ENCODE peak calls at places on chromosomes 16 and 17, in nine cellular contexts. V, M, K, G, P, F, Q, W and H are unnamed samples.

GRCh38 chr16:2713985-2714774 is 5.8 kb downstream of the PRSS27 start:
- DNase-seq in V (no peak), M (peak; percentile 14), K (no peak), G (no peak), P (no peak), F (no peak), Q (no peak), W (no peak), H (no peak)

GRCh38 chr16:86044881-86045600 is 146.1 kb downstream of the IRF8 start:
- DNase-seq in V (no peak), M (no peak), K (peak; percentile 24), G (no peak), P (no peak), F (no peak), Q (no peak), W (no peak), H (peak; percentile 67)

GRCh38 chr17:82090549-82091263 is 7.3 kb downstream of the FASN start:
- DNase-seq in V (no peak), M (no peak), K (no peak), G (no peak), P (no peak), F (no peak), Q (no peak), W (no peak), H (no peak)

GRCh38 chr17:31385428-31386285 is 5.8 kb upstream of the RAB11FIP4 start:
- DNase-seq in V (no peak), M (no peak), K (no peak), G (no peak), P (no peak), F (no peak), Q (no peak), W (peak; percentile 65), H (no peak)

GRCh38 chr17:74833501-74834361 is 26.0 kb downstream of the GRIN2C start:
- DNase-seq in V (no peak), M (peak; percentile 36), K (peak; percentile 23), G (peak; percentile 26), P (no peak), F (no peak), Q (no peak), W (peak; percentile 35), H (no peak)

GRCh38 chr17:40190197-40191021 is 13.1 kb downstream of the RAPGEFL1 start:
- DNase-seq in V (no peak), M (no peak), K (no peak), G (no peak), P (no peak), F (no peak), Q (peak; percentile 87), W (no peak), H (no peak)

GRCh38 chr16:67156146-67156844 is 3.4 kb downstream of the TRADD start:
- DNase-seq in V (no peak), M (no peak), K (no peak), G (no peak), P (no peak), F (no peak), Q (no peak), W (no peak), H (no peak)

GRCh38 chr16:72856797-72857196 is 191.1 kb downstream of the ZFHX3 start:
- DNase-seq in V (no peak), M (no peak), K (no peak), G (no peak), P (no peak), F (no peak), Q (peak; percentile 43), W (no peak), H (no peak)

GRCh38 chr17:4988168-4988567 is 693 bp upstream of the CAMTA2 start:
- DNase-seq in V (no peak), M (no peak), K (no peak), G (no peak), P (no peak), F (no peak), Q (no peak), W (no peak), H (no peak)

GRCh38 chr17:16927641-16928321 is 44.1 kb downstream of the TNFRSF13B start:
- DNase-seq in V (peak; percentile 47), M (no peak), K (no peak), G (no peak), P (no peak), F (no peak), Q (no peak), W (no peak), H (no peak)

GRCh38 chr17:8226536-8227237 is 16.3 kb upstream of the AURKB start:
- DNase-seq in V (peak; percentile 77), M (peak; percentile 36), K (peak; percentile 81), G (peak; percentile 80), P (peak; percentile 81), F (peak; percentile 91), Q (peak; percentile 79), W (peak; percentile 88), H (peak; percentile 32)

GRCh38 chr16:75341934-75342811 is 90.7 kb upstream of the BCAR1 start:
- DNase-seq in V (no peak), M (peak; percentile 34), K (peak; percentile 13), G (no peak), P (no peak), F (no peak), Q (no peak), W (peak; percentile 18), H (no peak)

DNA sequence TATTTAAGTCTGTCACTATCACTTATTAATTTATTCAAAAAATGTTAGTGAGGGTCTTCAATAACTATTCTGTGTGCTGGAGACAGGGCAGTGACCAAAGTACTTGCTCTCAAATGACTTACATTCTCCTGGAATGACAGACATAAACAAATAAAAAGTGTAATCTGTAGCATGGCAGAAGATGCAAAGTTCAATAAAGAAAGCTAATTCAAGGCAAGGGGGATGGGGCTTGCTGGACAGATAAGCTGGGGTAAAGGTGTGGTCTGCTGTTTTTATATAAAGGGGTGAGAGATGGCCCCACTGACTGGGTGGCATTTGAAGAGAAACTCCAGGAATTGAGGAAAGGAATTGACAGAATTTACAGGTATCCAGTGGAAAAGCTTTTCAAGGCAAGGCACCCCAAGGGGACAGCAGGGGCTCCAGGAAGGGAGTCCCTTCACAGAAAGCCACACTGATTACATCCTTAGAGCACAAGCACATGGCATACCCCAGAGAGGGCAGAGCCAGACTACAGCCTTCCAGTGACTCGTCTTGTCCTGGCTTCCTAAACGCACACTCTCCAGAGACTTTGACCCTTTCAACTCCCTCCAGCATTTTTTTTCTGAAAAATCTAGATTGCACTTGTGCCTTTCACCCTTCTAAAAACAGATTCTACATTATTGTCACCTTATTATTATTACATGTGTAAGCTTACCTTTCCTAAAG is 123.7 kb upstream of the HS3ST3A1 start:
- DNase-seq in V (no peak), M (no peak), K (no peak), G (no peak), P (no peak), F (no peak), Q (no peak), W (no peak), H (no peak)
- TF ChIP-seq CTCF in V (no peak), M (no peak), K (no peak), G (no peak), P (no peak), F (no peak), Q (no peak), W (no peak), H (no peak)

DNA sequence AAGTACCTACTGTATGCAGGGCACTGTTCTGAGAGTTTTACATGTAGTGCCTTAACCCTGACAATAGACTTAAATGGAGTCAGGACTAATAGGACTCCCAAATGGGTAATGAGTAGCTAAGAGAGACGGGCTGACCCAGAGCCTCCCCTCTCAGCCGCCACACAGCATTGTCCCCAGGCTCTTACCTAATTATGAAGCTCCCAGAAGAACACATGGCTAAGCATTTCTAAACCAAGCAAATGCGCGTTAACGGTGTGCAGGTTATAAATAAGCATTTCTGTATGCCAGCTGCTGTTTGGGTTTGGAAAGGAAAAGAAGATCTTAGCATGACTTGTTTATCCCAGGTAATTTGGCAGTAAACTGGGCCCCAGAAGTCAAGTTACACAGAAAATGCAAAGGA is 14.3 kb downstream of the KATNIP start:
- DNase-seq in V (no peak), M (no peak), K (no peak), G (no peak), P (no peak), F (no peak), Q (no peak), W (no peak), H (no peak)
- TF ChIP-seq POLR2A in V (no peak), M (no peak), K (no peak), G (no peak), P (no peak), F (no peak), Q (no peak), W (no peak), H (no peak)

GRCh38 chr16:414395-415169 is 10.9 kb upstream of the RAB11FIP3 start:
- DNase-seq in V (no peak), M (no peak), K (no peak), G (no peak), P (no peak), F (no peak), Q (no peak), W (no peak), H (no peak)
- TF ChIP-seq CTCF in V (no peak), M (no peak), K (no peak), G (no peak), P (no peak), F (no peak), Q (no peak), W (no peak), H (no peak)

GRCh38 chr17:56966277-56966676 is 5.4 kb upstream of the COIL start:
- DNase-seq in V (no peak), M (no peak), K (no peak), G (no peak), P (no peak), F (no peak), Q (no peak), W (no peak), H (no peak)

GRCh38 chr17:56956992-56957391 is 3.9 kb downstream of the COIL start:
- DNase-seq in V (no peak), M (no peak), K (no peak), G (no peak), P (no peak), F (no peak), Q (no peak), W (no peak), H (no peak)

GRCh38 chr17:56960596-56961538 is at the start of gene COIL:
- DNase-seq in V (peak; percentile 93), M (peak; percentile 92), K (peak; percentile 95), G (peak; percentile 96), P (peak; percentile 92), F (peak; percentile 93), Q (peak; percentile 92), W (peak; percentile 91), H (peak; percentile 95)
- TF ChIP-seq POLR2A in V (no peak), M (peak; percentile 33), K (peak; percentile 43), G (no peak), P (no peak), F (peak; percentile 89), Q (peak; percentile 69), W (peak; percentile 25), H (no peak)

DNA sequence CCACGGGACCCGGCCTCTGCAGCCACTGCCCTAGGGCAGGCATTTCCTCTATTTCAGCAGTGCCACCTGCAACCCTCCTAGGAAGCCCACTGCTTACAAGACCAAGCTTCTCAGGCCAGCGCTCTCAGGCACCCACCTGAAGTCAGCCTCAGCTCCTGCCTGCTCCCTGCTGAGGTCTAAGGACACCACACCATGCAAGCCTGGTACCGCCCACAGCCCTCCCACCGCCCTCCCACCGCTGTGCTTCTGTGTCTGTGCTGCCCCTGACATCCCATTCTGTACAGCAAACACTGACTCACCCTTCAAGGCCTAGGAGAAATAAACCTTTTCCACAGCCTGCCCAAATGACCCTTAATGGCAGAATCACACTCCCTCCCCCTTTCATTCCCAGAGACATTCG is 6.3 kb downstream of the CLUH start:
- DNase-seq in V (no peak), M (peak; percentile 40), K (no peak), G (no peak), P (no peak), F (no peak), Q (no peak), W (peak; percentile 90), H (no peak)
- TF ChIP-seq CTCF in V (no peak), M (no peak), K (no peak), G (no peak), P (no peak), F (no peak), Q (no peak), W (no peak), H (no peak)